ENCODE peak calls at places on chromosomes 12 and 14, in eight cellular contexts. C is body of pancreas; E is NCI-H2081; L is AG20443; H is SW 1271; P is amniotic stem cell; J is OCI-M1; O is naive thymus-derived CD4-positive, alpha-beta T cell. T is an unnamed sample.

GRCh38 chr12:52823761-52824450 is 10.0 kb upstream of the KRT4 start:
- DNase-seq in P (no peak), O (no peak), L (no peak), H (no peak), C (no peak), E (no peak), J (no peak), T (no peak)

GRCh38 chr12:79301181-79301580 is 389.6 kb downstream of the PAWR start:
- DNase-seq in O (no peak), C (no peak), J (no peak), E (no peak), L (no peak), H (no peak), P (no peak), T (no peak)

GRCh38 chr12:4584896-4585295 is 22.9 kb downstream of the DYRK4 start:
- DNase-seq in J (no peak), H (no peak), P (no peak), E (no peak), O (no peak), C (no peak), L (no peak), T (no peak)

GRCh38 chr12:58787021-58787760 is 133.1 kb downstream of the LRIG3 start:
- DNase-seq in H (no peak), E (peak), P (no peak), J (no peak), L (no peak), O (no peak), C (no peak), T (no peak)

GRCh38 chr14:76647699-76648298 is 113.5 kb upstream of the VASH1 start:
- DNase-seq in L (peak), J (peak), H (peak), E (peak), P (no peak), C (peak), O (peak), T (no peak)

GRCh38 chr14:52068741-52069616 is at the start of gene NID2:
- DNase-seq in E (peak), L (peak), P (peak), J (peak), O (peak), H (no peak), C (peak), T (no peak)

GRCh38 chr12:100077367-100077766 is 65.3 kb downstream of the BLTP3B start:
- DNase-seq in E (no peak), C (no peak), L (peak), P (no peak), O (no peak), H (no peak), J (peak), T (no peak)

GRCh38 chr14:36660736-36661505 is 739 bp upstream of the PAX9 start:
- DNase-seq in L (no peak), E (peak), O (no peak), C (no peak), H (no peak), J (no peak), P (no peak), T (no peak)

GRCh38 chr12:4899361-4899760 is 10.3 kb upstream of the KCNA1 start:
- DNase-seq in O (no peak), L (no peak), P (no peak), J (peak), H (no peak), C (no peak), E (peak), T (no peak)

GRCh38 chr12:1443421-1444141 is 150.8 kb downstream of the FBXL14 start:
- DNase-seq in J (no peak), H (no peak), C (no peak), L (peak), P (peak), O (no peak), E (no peak), T (no peak)

GRCh38 chr14:105064721-105065143 is 498 bp downstream of the GPR132 start:
- DNase-seq in C (peak), O (no peak), E (no peak), H (no peak), P (no peak), L (peak), J (no peak), T (no peak)

GRCh38 chr12:114676142-114676741 is 7.7 kb downstream of the TBX3 start:
- DNase-seq in E (no peak), P (no peak), L (no peak), C (no peak), H (no peak), J (no peak), O (no peak), T (no peak)

GRCh38 chr14:23379331-23380196 is 2.7 kb downstream of the CMTM5 start:
- DNase-seq in E (peak), O (peak), C (peak), L (peak), P (no peak), H (no peak), J (peak), T (peak)

GRCh38 chr14:20683896-20684661 is at the start of gene RNASE4:
- DNase-seq in O (peak), C (peak), E (peak), P (peak), J (peak), H (peak), L (peak), T (peak)

GRCh38 chr14:24941719-24942118 is 108.2 kb downstream of the STXBP6 start:
- DNase-seq in O (no peak), C (peak), J (no peak), L (no peak), H (no peak), E (peak), P (no peak), T (no peak)

GRCh38 chr14:73235531-73236155 is 1.7 kb upstream of the PAPLN start:
- DNase-seq in O (no peak), J (no peak), P (no peak), H (no peak), C (no peak), E (no peak), L (peak), T (no peak)

GRCh38 chr12:27711957-27712356 is 1.3 kb downstream of the MRPS35 start:
- DNase-seq in L (no peak), J (no peak), O (no peak), C (no peak), P (no peak), E (no peak), H (no peak), T (no peak)

GRCh38 chr12:19000836-19001235 is 128.7 kb upstream of the PLEKHA5 start:
- DNase-seq in E (no peak), C (no peak), O (no peak), P (no peak), L (no peak), J (no peak), H (no peak), T (no peak)

GRCh38 chr12:113056631-113057488 is at the start of gene DTX1:
- DNase-seq in H (no peak), C (peak), J (no peak), E (no peak), O (peak), P (no peak), L (peak), T (peak)

GRCh38 chr14:103316723-103317122 is 17.3 kb upstream of the EIF5 start:
- DNase-seq in H (no peak), C (no peak), L (no peak), P (no peak), E (no peak), O (no peak), J (no peak), T (no peak)

GRCh38 chr12:46282829-46283228 is 14.0 kb upstream of the SLC38A1 start:
- DNase-seq in L (no peak), H (no peak), J (no peak), E (no peak), O (no peak), C (no peak), P (no peak), T (no peak)

GRCh38 chr12:104792570-104792969 is 165.5 kb downstream of the SLC41A2 start:
- DNase-seq in J (peak), C (peak), H (no peak), E (no peak), L (peak), O (no peak), P (peak), T (no peak)

T was measured in hippocampal formation.